ENCODE peak calls at places on chromosomes 13 and 19, in seven cellular contexts. One of them, this sample, is unnamed. For H3K36me3, the result is how much of the 10 kb centered on the place peaks cover.

GRCh38 chr19:2811735-2812413 is 7.8 kb upstream of the ZNF554 start:
- DNase-seq in CD4-positive, CD25-positive, alpha-beta regulatory T cell: no peak
- DNase-seq in CD4-positive, alpha-beta memory T cell: no peak
- DNase-seq in psoas muscle: no peak
- DNase-seq in astrocyte: no peak
- DNase-seq in stomach: no peak
- DNase-seq in OCI-LY7: no peak
- DNase-seq in this sample: no peak

GRCh38 chr19:3748965-3749364 is 12.5 kb downstream of the APBA3 start:
- DNase-seq in CD4-positive, CD25-positive, alpha-beta regulatory T cell: no peak
- DNase-seq in CD4-positive, alpha-beta memory T cell: no peak
- DNase-seq in psoas muscle: no peak
- DNase-seq in astrocyte: no peak
- DNase-seq in stomach: peak
- DNase-seq in OCI-LY7: no peak
- DNase-seq in this sample: no peak

GRCh38 chr13:50071399-50071798 is 56.2 kb downstream of the KCNRG start:
- DNase-seq in CD4-positive, CD25-positive, alpha-beta regulatory T cell: no peak
- DNase-seq in CD4-positive, alpha-beta memory T cell: no peak
- DNase-seq in psoas muscle: no peak
- DNase-seq in astrocyte: no peak
- DNase-seq in stomach: no peak
- DNase-seq in OCI-LY7: no peak
- DNase-seq in this sample: no peak

GRCh38 chr19:55493052-55493649 is 4.9 kb downstream of the SSC5D start:
- DNase-seq in CD4-positive, CD25-positive, alpha-beta regulatory T cell: no peak
- DNase-seq in CD4-positive, alpha-beta memory T cell: no peak
- DNase-seq in psoas muscle: no peak
- DNase-seq in astrocyte: peak
- DNase-seq in stomach: no peak
- DNase-seq in OCI-LY7: no peak
- DNase-seq in this sample: no peak

GRCh38 chr19:16736709-16737108 is 17.1 kb downstream of the NWD1 start:
- DNase-seq in CD4-positive, CD25-positive, alpha-beta regulatory T cell: peak
- DNase-seq in CD4-positive, alpha-beta memory T cell: no peak
- DNase-seq in psoas muscle: no peak
- DNase-seq in astrocyte: no peak
- DNase-seq in stomach: no peak
- DNase-seq in OCI-LY7: peak
- DNase-seq in this sample: no peak

GRCh38 chr19:41407271-41407670 is 9.7 kb downstream of the BCKDHA start:
- DNase-seq in CD4-positive, CD25-positive, alpha-beta regulatory T cell: no peak
- DNase-seq in CD4-positive, alpha-beta memory T cell: no peak
- DNase-seq in psoas muscle: no peak
- DNase-seq in astrocyte: peak
- DNase-seq in stomach: no peak
- DNase-seq in OCI-LY7: no peak
- DNase-seq in this sample: no peak

GRCh38 chr19:38655148-38655824 is 7.8 kb downstream of the ACTN4 start:
- DNase-seq in CD4-positive, CD25-positive, alpha-beta regulatory T cell: peak
- DNase-seq in CD4-positive, alpha-beta memory T cell: no peak
- DNase-seq in psoas muscle: no peak
- DNase-seq in astrocyte: peak
- DNase-seq in stomach: no peak
- DNase-seq in OCI-LY7: no peak
- DNase-seq in this sample: no peak

GRCh38 chr13:35887028-35887666 is 244.0 kb downstream of the DCLK1 start:
- DNase-seq in CD4-positive, CD25-positive, alpha-beta regulatory T cell: no peak
- DNase-seq in CD4-positive, alpha-beta memory T cell: no peak
- DNase-seq in psoas muscle: no peak
- DNase-seq in astrocyte: no peak
- DNase-seq in stomach: no peak
- DNase-seq in OCI-LY7: no peak
- DNase-seq in this sample: no peak

GRCh38 chr19:1206063-1206732 is 620 bp downstream of the STK11 start:
- DNase-seq in CD4-positive, CD25-positive, alpha-beta regulatory T cell: no peak
- DNase-seq in CD4-positive, alpha-beta memory T cell: no peak
- DNase-seq in psoas muscle: no peak
- DNase-seq in astrocyte: no peak
- DNase-seq in stomach: no peak
- DNase-seq in OCI-LY7: no peak
- DNase-seq in this sample: no peak

GRCh38 chr19:7869453-7869909 is 4.7 kb downstream of the PRR36 start:
- DNase-seq in CD4-positive, CD25-positive, alpha-beta regulatory T cell: peak
- DNase-seq in CD4-positive, alpha-beta memory T cell: peak
- DNase-seq in psoas muscle: peak
- DNase-seq in astrocyte: no peak
- DNase-seq in stomach: peak
- DNase-seq in OCI-LY7: peak
- DNase-seq in this sample: no peak

GRCh38 chr13:37695200-37695599 is 96.6 kb upstream of the POSTN start:
- DNase-seq in CD4-positive, CD25-positive, alpha-beta regulatory T cell: no peak
- DNase-seq in CD4-positive, alpha-beta memory T cell: no peak
- DNase-seq in psoas muscle: no peak
- DNase-seq in astrocyte: no peak
- DNase-seq in stomach: no peak
- DNase-seq in OCI-LY7: no peak
- DNase-seq in this sample: no peak

GRCh38 chr13:110250258-110250891 is 56.6 kb downstream of the COL4A1 start:
- DNase-seq in CD4-positive, CD25-positive, alpha-beta regulatory T cell: no peak
- DNase-seq in CD4-positive, alpha-beta memory T cell: no peak
- DNase-seq in psoas muscle: peak
- DNase-seq in astrocyte: peak
- DNase-seq in stomach: no peak
- DNase-seq in OCI-LY7: no peak
- DNase-seq in this sample: no peak

DNA sequence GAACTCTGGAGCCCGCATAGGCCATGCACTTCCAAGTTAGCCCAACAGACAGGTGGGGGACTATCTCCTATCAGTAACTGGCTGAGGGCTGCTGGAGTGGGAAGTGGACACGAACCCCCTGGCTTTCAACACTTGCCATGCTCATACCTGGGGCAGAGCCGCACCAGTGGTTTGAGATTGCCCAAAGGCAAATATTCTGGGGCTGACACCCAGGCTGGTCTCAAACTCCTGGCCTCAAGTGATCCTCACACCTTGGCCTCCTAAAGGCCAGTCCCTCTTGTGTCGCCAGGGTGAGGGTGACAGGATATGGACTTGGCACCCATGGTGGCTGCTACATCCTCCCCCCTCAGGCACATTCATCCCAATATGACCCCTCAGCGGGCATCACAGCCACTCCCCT is 13.1 kb downstream of the NFKBID start:
- DNase-seq in CD4-positive, CD25-positive, alpha-beta regulatory T cell: no peak
- DNase-seq in CD4-positive, alpha-beta memory T cell: no peak
- DNase-seq in psoas muscle: no peak
- DNase-seq in astrocyte: no peak
- DNase-seq in stomach: no peak
- DNase-seq in OCI-LY7: no peak
- DNase-seq in this sample: no peak
- H3K36me3 ChIP-seq in CD4-positive, CD25-positive, alpha-beta regulatory T cell: under half
- H3K36me3 ChIP-seq in CD4-positive, alpha-beta memory T cell: under half
- H3K36me3 ChIP-seq in psoas muscle: under half
- H3K36me3 ChIP-seq in astrocyte: under half
- H3K36me3 ChIP-seq in stomach: half or more
- H3K36me3 ChIP-seq in OCI-LY7: half or more
- H3K36me3 ChIP-seq in this sample: under half

GRCh38 chr19:10256551-10256950 is 4.5 kb downstream of the MRPL4 start:
- DNase-seq in CD4-positive, CD25-positive, alpha-beta regulatory T cell: no peak
- DNase-seq in CD4-positive, alpha-beta memory T cell: no peak
- DNase-seq in psoas muscle: no peak
- DNase-seq in astrocyte: no peak
- DNase-seq in stomach: no peak
- DNase-seq in OCI-LY7: no peak
- DNase-seq in this sample: no peak

GRCh38 chr19:10254244-10254643 is 2.2 kb downstream of the MRPL4 start:
- DNase-seq in CD4-positive, CD25-positive, alpha-beta regulatory T cell: no peak
- DNase-seq in CD4-positive, alpha-beta memory T cell: no peak
- DNase-seq in psoas muscle: no peak
- DNase-seq in astrocyte: no peak
- DNase-seq in stomach: no peak
- DNase-seq in OCI-LY7: no peak
- DNase-seq in this sample: no peak

GRCh38 chr19:10256970-10257615 is 5.1 kb downstream of the MRPL4 start:
- DNase-seq in CD4-positive, CD25-positive, alpha-beta regulatory T cell: no peak
- DNase-seq in CD4-positive, alpha-beta memory T cell: no peak
- DNase-seq in psoas muscle: no peak
- DNase-seq in astrocyte: no peak
- DNase-seq in stomach: no peak
- DNase-seq in OCI-LY7: no peak
- DNase-seq in this sample: no peak

GRCh38 chr19:10252707-10253106 is 693 bp downstream of the MRPL4 start:
- DNase-seq in CD4-positive, CD25-positive, alpha-beta regulatory T cell: no peak
- DNase-seq in CD4-positive, alpha-beta memory T cell: no peak
- DNase-seq in psoas muscle: no peak
- DNase-seq in astrocyte: no peak
- DNase-seq in stomach: no peak
- DNase-seq in OCI-LY7: no peak
- DNase-seq in this sample: no peak

GRCh38 chr19:10255358-10255757 is 3.3 kb downstream of the MRPL4 start:
- DNase-seq in CD4-positive, CD25-positive, alpha-beta regulatory T cell: no peak
- DNase-seq in CD4-positive, alpha-beta memory T cell: no peak
- DNase-seq in psoas muscle: no peak
- DNase-seq in astrocyte: no peak
- DNase-seq in stomach: no peak
- DNase-seq in OCI-LY7: no peak
- DNase-seq in this sample: no peak
- H3K36me3 ChIP-seq in CD4-positive, CD25-positive, alpha-beta regulatory T cell: under half
- H3K36me3 ChIP-seq in CD4-positive, alpha-beta memory T cell: under half
- H3K36me3 ChIP-seq in psoas muscle: under half
- H3K36me3 ChIP-seq in astrocyte: under half
- H3K36me3 ChIP-seq in stomach: half or more
- H3K36me3 ChIP-seq in OCI-LY7: half or more
- H3K36me3 ChIP-seq in this sample: under half

GRCh38 chr13:101065314-101065713 is 351.0 kb downstream of the NALCN start:
- DNase-seq in CD4-positive, CD25-positive, alpha-beta regulatory T cell: no peak
- DNase-seq in CD4-positive, alpha-beta memory T cell: no peak
- DNase-seq in psoas muscle: no peak
- DNase-seq in astrocyte: peak
- DNase-seq in stomach: no peak
- DNase-seq in OCI-LY7: no peak
- DNase-seq in this sample: no peak
- H3K36me3 ChIP-seq in CD4-positive, CD25-positive, alpha-beta regulatory T cell: under half
- H3K36me3 ChIP-seq in CD4-positive, alpha-beta memory T cell: under half
- H3K36me3 ChIP-seq in psoas muscle: under half
- H3K36me3 ChIP-seq in astrocyte: under half
- H3K36me3 ChIP-seq in stomach: under half
- H3K36me3 ChIP-seq in OCI-LY7: under half
- H3K36me3 ChIP-seq in this sample: under half

GRCh38 chr13:83298636-83299035 is 583.6 kb downstream of the SLITRK1 start:
- DNase-seq in CD4-positive, CD25-positive, alpha-beta regulatory T cell: no peak
- DNase-seq in CD4-positive, alpha-beta memory T cell: no peak
- DNase-seq in psoas muscle: no peak
- DNase-seq in astrocyte: no peak
- DNase-seq in stomach: no peak
- DNase-seq in OCI-LY7: no peak
- DNase-seq in this sample: no peak
- H3K36me3 ChIP-seq in CD4-positive, CD25-positive, alpha-beta regulatory T cell: under half
- H3K36me3 ChIP-seq in CD4-positive, alpha-beta memory T cell: under half
- H3K36me3 ChIP-seq in psoas muscle: under half
- H3K36me3 ChIP-seq in astrocyte: under half
- H3K36me3 ChIP-seq in stomach: under half
- H3K36me3 ChIP-seq in OCI-LY7: under half
- H3K36me3 ChIP-seq in this sample: under half